ENCODE peak calls at places on chromosomes 11 and 22, in four cellular contexts. F is IMR-90; C is hypothalamus; Y is stimulated activated CD4-positive, alpha-beta T cell treated with anti-CD3 and anti-CD28 coated beads, Interleukin-1b, Interleukin-23, amount 100 ng/mL, for 24 hours. G is an unnamed sample.

GRCh38 chr22:36160499-36160942 is at the start of gene APOL3:
- DNase-seq in Y (no peak), C (no peak), F (peak), G (no peak)

GRCh38 chr22:34099278-34099677 is 179.0 kb upstream of the LARGE1 start:
- DNase-seq in C (no peak), Y (no peak), F (no peak), G (no peak)

GRCh38 chr11:289706-290620 is 1.0 kb downstream of the PGGHG start:
- DNase-seq in Y (no peak), F (no peak), C (no peak), G (no peak)

GRCh38 chr11:122276221-122276620 is 160.2 kb upstream of the BLID start:
- DNase-seq in F (no peak), Y (no peak), C (no peak), G (no peak)

GRCh38 chr11:124895471-124895971 is 2.1 kb downstream of the ROBO4 start:
- DNase-seq in F (no peak), Y (no peak), C (no peak), G (no peak)

GRCh38 chr11:34191592-34191991 is 86.2 kb downstream of the NAT10 start:
- DNase-seq in C (no peak), Y (no peak), F (no peak), G (no peak)

GRCh38 chr11:59145534-59145933 is 2.9 kb downstream of the FAM111A start:
- DNase-seq in F (peak), C (no peak), Y (no peak), G (no peak)

GRCh38 chr11:22508691-22509090 is 116.9 kb downstream of the FANCF start:
- DNase-seq in C (no peak), F (no peak), Y (no peak), G (no peak)

GRCh38 chr22:30889996-30890480 is 78.5 kb downstream of the MORC2 start:
- DNase-seq in F (no peak), Y (no peak), C (no peak), G (no peak)

GRCh38 chr11:111402411-111402810 is 23.3 kb upstream of the POU2AF1 start:
- DNase-seq in Y (no peak), C (no peak), F (no peak), G (no peak)

GRCh38 chr22:49849161-49850020 is 4.3 kb upstream of the ZBED4 start:
- DNase-seq in C (no peak), Y (no peak), F (no peak), G (no peak)

GRCh38 chr11:121671276-121672168 is 218.8 kb upstream of the SORL1-AS1 start:
- DNase-seq in F (peak), C (no peak), Y (no peak), G (no peak)

GRCh38 chr22:23032681-23033080 is 37.6 kb upstream of the GNAZ start:
- DNase-seq in Y (no peak), C (no peak), F (no peak), G (no peak)

GRCh38 chr11:103961010-103961409 is 75.4 kb upstream of the DDI1 start:
- DNase-seq in Y (no peak), C (no peak), F (peak), G (no peak)

GRCh38 chr11:12680246-12680939 is 6.2 kb downstream of the TEAD1 start:
- DNase-seq in F (peak), Y (peak), C (peak), G (peak)

GRCh38 chr22:42979606-42980005 is 35.3 kb downstream of the PACSIN2 start:
- DNase-seq in C (no peak), Y (no peak), F (no peak), G (no peak)

GRCh38 chr11:115736146-115736545 is 231.9 kb upstream of the CADM1 start:
- DNase-seq in C (no peak), F (no peak), Y (no peak), G (no peak)

GRCh38 chr11:123426766-123427165 is 3.3 kb upstream of the GRAMD1B start:
- DNase-seq in C (no peak), Y (no peak), F (no peak), G (no peak)

GRCh38 chr11:30346068-30346688 is 23.3 kb downstream of the ARL14EP start:
- DNase-seq in Y (no peak), C (no peak), F (peak), G (no peak)

GRCh38 chr11:4610258-4610935 is 2.4 kb upstream of the TRIM68 start:
- DNase-seq in Y (peak), C (no peak), F (peak), G (no peak)

GRCh38 chr22:36165161-36165560 is 4.6 kb upstream of the APOL3 start:
- DNase-seq in Y (no peak), C (no peak), F (no peak), G (no peak)

G was measured in occipital lobe.